ENCODE peak calls at places on chromosomes 11 and 22, in five cellular contexts. U, J, A, M and R are unnamed samples.

GRCh38 chr11:47007579-47007978 is 71.0 kb downstream of the CSTPP1 start:
- DNase-seq in U (no peak), J (no peak), A (no peak), M (no peak), R (no peak)

GRCh38 chr11:118872403-118872821 is 11.3 kb upstream of the CXCR5 start:
- DNase-seq in U (no peak), J (no peak), A (no peak), M (no peak), R (no peak)

GRCh38 chr22:20076627-20077172 is 3.3 kb upstream of the DGCR8 start:
- DNase-seq in U (no peak), J (peak; percentile 3), A (no peak), M (no peak), R (no peak)

GRCh38 chr22:36201630-36202312 is at the start of gene APOL4:
- DNase-seq in U (no peak), J (peak; percentile 92), A (no peak), M (peak; percentile 70), R (no peak)

GRCh38 chr22:42344391-42344861 is 74.0 kb upstream of the TCF20 start:
- DNase-seq in U (no peak), J (peak; percentile 53), A (no peak), M (peak; percentile 61), R (no peak)

GRCh38 chr22:17237031-17237668 is 17.9 kb upstream of the ADA2 start:
- DNase-seq in U (no peak), J (no peak), A (no peak), M (no peak), R (no peak)

GRCh38 chr22:43262990-43263644 is 76.2 kb upstream of the TTLL12 start:
- DNase-seq in U (no peak), J (no peak), A (no peak), M (peak; percentile 37), R (no peak)

GRCh38 chr11:123815116-123815515 is 9.0 kb upstream of the OR6M1 start:
- DNase-seq in U (no peak), J (no peak), A (no peak), M (no peak), R (no peak)

GRCh38 chr11:76604081-76604601 is 66.4 kb downstream of the LRRC32 start:
- DNase-seq in U (no peak), J (no peak), A (no peak), M (no peak), R (no peak)